ENCODE peak calls at places on chromosome 16, in five cellular contexts. One of them, this sample, is unnamed.

GRCh38 chr16:28101533-28101890 is 38.0 kb upstream of the GSG1L start:
- DNase-seq in non-pigmented ciliary epithelial cell: no peak
- DNase-seq in NAMALWA: no peak
- DNase-seq in heart right ventricle: no peak
- DNase-seq in NCI-H1092 treated with DMSO at 0.1 percent for 48 hours: no peak
- DNase-seq in this sample: no peak

GRCh38 chr16:55488306-55488705 is 9.3 kb downstream of the MMP2 start:
- DNase-seq in NAMALWA: no peak
- DNase-seq in non-pigmented ciliary epithelial cell: no peak
- DNase-seq in NCI-H1092 treated with DMSO at 0.1 percent for 48 hours: no peak
- DNase-seq in heart right ventricle: no peak
- DNase-seq in this sample: no peak

GRCh38 chr16:83911290-83911689 is 12.4 kb downstream of the MLYCD start:
- DNase-seq in NAMALWA: no peak
- DNase-seq in NCI-H1092 treated with DMSO at 0.1 percent for 48 hours: no peak
- DNase-seq in non-pigmented ciliary epithelial cell: no peak
- DNase-seq in heart right ventricle: no peak
- DNase-seq in this sample: no peak

GRCh38 chr16:66741971-66742396 is 9.4 kb downstream of the DYNC1LI2 start:
- DNase-seq in NCI-H1092 treated with DMSO at 0.1 percent for 48 hours: no peak
- DNase-seq in NAMALWA: no peak
- DNase-seq in non-pigmented ciliary epithelial cell: no peak
- DNase-seq in heart right ventricle: peak
- DNase-seq in this sample: no peak

GRCh38 chr16:19861811-19862327 is 22.8 kb downstream of the GPRC5B start:
- DNase-seq in NAMALWA: no peak
- DNase-seq in heart right ventricle: no peak
- DNase-seq in non-pigmented ciliary epithelial cell: no peak
- DNase-seq in NCI-H1092 treated with DMSO at 0.1 percent for 48 hours: no peak
- DNase-seq in this sample: no peak

GRCh38 chr16:28168991-28169554 is 42.7 kb downstream of the XPO6 start:
- DNase-seq in NAMALWA: no peak
- DNase-seq in heart right ventricle: no peak
- DNase-seq in non-pigmented ciliary epithelial cell: no peak
- DNase-seq in NCI-H1092 treated with DMSO at 0.1 percent for 48 hours: no peak
- DNase-seq in this sample: no peak

GRCh38 chr16:88692861-88693260 is 6.6 kb upstream of the SNAI3 start:
- DNase-seq in non-pigmented ciliary epithelial cell: no peak
- DNase-seq in NCI-H1092 treated with DMSO at 0.1 percent for 48 hours: no peak
- DNase-seq in NAMALWA: no peak
- DNase-seq in heart right ventricle: no peak
- DNase-seq in this sample: no peak

GRCh38 chr16:24539850-24540484 is 601 bp downstream of the RBBP6 start:
- DNase-seq in non-pigmented ciliary epithelial cell: no peak
- DNase-seq in heart right ventricle: peak
- DNase-seq in NAMALWA: no peak
- DNase-seq in NCI-H1092 treated with DMSO at 0.1 percent for 48 hours: peak
- DNase-seq in this sample: no peak

GRCh38 chr16:73050115-73051099 is 2.5 kb upstream of the ZFHX3 start:
- DNase-seq in NAMALWA: no peak
- DNase-seq in heart right ventricle: no peak
- DNase-seq in non-pigmented ciliary epithelial cell: no peak
- DNase-seq in NCI-H1092 treated with DMSO at 0.1 percent for 48 hours: peak
- DNase-seq in this sample: no peak

GRCh38 chr16:57781349-57781740 is 20.9 kb downstream of the KIFC3 start:
- DNase-seq in NCI-H1092 treated with DMSO at 0.1 percent for 48 hours: no peak
- DNase-seq in NAMALWA: no peak
- DNase-seq in non-pigmented ciliary epithelial cell: no peak
- DNase-seq in heart right ventricle: no peak
- DNase-seq in this sample: no peak

GRCh38 chr16:31141489-31142108 is 6.1 kb upstream of the PRSS8 start:
- DNase-seq in NAMALWA: no peak
- DNase-seq in heart right ventricle: no peak
- DNase-seq in NCI-H1092 treated with DMSO at 0.1 percent for 48 hours: no peak
- DNase-seq in non-pigmented ciliary epithelial cell: peak
- DNase-seq in this sample: peak

GRCh38 chr16:28898266-28898665 is 20.0 kb downstream of the ATP2A1 start:
- DNase-seq in NAMALWA: no peak
- DNase-seq in non-pigmented ciliary epithelial cell: no peak
- DNase-seq in NCI-H1092 treated with DMSO at 0.1 percent for 48 hours: no peak
- DNase-seq in heart right ventricle: no peak
- DNase-seq in this sample: no peak

GRCh38 chr16:51569204-51569911 is 418.3 kb upstream of the SALL1 start:
- DNase-seq in non-pigmented ciliary epithelial cell: no peak
- DNase-seq in heart right ventricle: no peak
- DNase-seq in NCI-H1092 treated with DMSO at 0.1 percent for 48 hours: no peak
- DNase-seq in NAMALWA: peak
- DNase-seq in this sample: no peak

GRCh38 chr16:67539271-67539670 is 10.6 kb downstream of the RIPOR1 start:
- DNase-seq in NAMALWA: no peak
- DNase-seq in non-pigmented ciliary epithelial cell: no peak
- DNase-seq in heart right ventricle: no peak
- DNase-seq in NCI-H1092 treated with DMSO at 0.1 percent for 48 hours: no peak
- DNase-seq in this sample: no peak

GRCh38 chr16:77938913-77939312 is 83.4 kb upstream of the CLEC3A start:
- DNase-seq in heart right ventricle: no peak
- DNase-seq in non-pigmented ciliary epithelial cell: no peak
- DNase-seq in NCI-H1092 treated with DMSO at 0.1 percent for 48 hours: no peak
- DNase-seq in NAMALWA: no peak
- DNase-seq in this sample: no peak

GRCh38 chr16:12612598-12613101 is 191.0 kb downstream of the CPPED1 start:
- DNase-seq in heart right ventricle: no peak
- DNase-seq in NCI-H1092 treated with DMSO at 0.1 percent for 48 hours: no peak
- DNase-seq in non-pigmented ciliary epithelial cell: no peak
- DNase-seq in NAMALWA: no peak
- DNase-seq in this sample: no peak

GRCh38 chr16:70788668-70789161 is 12.2 kb downstream of the VAC14 start:
- DNase-seq in heart right ventricle: no peak
- DNase-seq in NCI-H1092 treated with DMSO at 0.1 percent for 48 hours: no peak
- DNase-seq in non-pigmented ciliary epithelial cell: peak
- DNase-seq in NAMALWA: no peak
- DNase-seq in this sample: no peak

GRCh38 chr16:89001117-89002027 is 24.4 kb upstream of the CBFA2T3 start:
- DNase-seq in heart right ventricle: no peak
- DNase-seq in NCI-H1092 treated with DMSO at 0.1 percent for 48 hours: no peak
- DNase-seq in NAMALWA: no peak
- DNase-seq in non-pigmented ciliary epithelial cell: no peak
- DNase-seq in this sample: no peak

GRCh38 chr16:27544671-27545070 is 5.0 kb downstream of the GTF3C1 start:
- DNase-seq in heart right ventricle: no peak
- DNase-seq in NCI-H1092 treated with DMSO at 0.1 percent for 48 hours: no peak
- DNase-seq in NAMALWA: no peak
- DNase-seq in non-pigmented ciliary epithelial cell: no peak
- DNase-seq in this sample: no peak

GRCh38 chr16:75580-76501 is 2.2 kb upstream of the MPG start:
- DNase-seq in NCI-H1092 treated with DMSO at 0.1 percent for 48 hours: no peak
- DNase-seq in NAMALWA: peak
- DNase-seq in heart right ventricle: peak
- DNase-seq in non-pigmented ciliary epithelial cell: no peak
- DNase-seq in this sample: no peak

GRCh38 chr16:85133290-85133599 is 21.0 kb upstream of the CIBAR2 start:
- DNase-seq in NCI-H1092 treated with DMSO at 0.1 percent for 48 hours: no peak
- DNase-seq in non-pigmented ciliary epithelial cell: no peak
- DNase-seq in heart right ventricle: no peak
- DNase-seq in NAMALWA: no peak
- DNase-seq in this sample: no peak

GRCh38 chr16:15807603-15808009 is 49.2 kb downstream of the MYH11 start:
- DNase-seq in non-pigmented ciliary epithelial cell: no peak
- DNase-seq in NAMALWA: no peak
- DNase-seq in heart right ventricle: peak
- DNase-seq in NCI-H1092 treated with DMSO at 0.1 percent for 48 hours: no peak
- DNase-seq in this sample: no peak

GRCh38 chr16:551210-551609 is 9.0 kb upstream of the PRR35 start:
- DNase-seq in NAMALWA: no peak
- DNase-seq in heart right ventricle: no peak
- DNase-seq in non-pigmented ciliary epithelial cell: no peak
- DNase-seq in NCI-H1092 treated with DMSO at 0.1 percent for 48 hours: no peak
- DNase-seq in this sample: no peak

GRCh38 chr16:83689385-83689831 is 118.4 kb upstream of the HSBP1 start:
- DNase-seq in NCI-H1092 treated with DMSO at 0.1 percent for 48 hours: no peak
- DNase-seq in heart right ventricle: peak
- DNase-seq in non-pigmented ciliary epithelial cell: peak
- DNase-seq in NAMALWA: no peak
- DNase-seq in this sample: peak

GRCh38 chr16:59701987-59702386 is 967.9 kb upstream of the GOT2 start:
- DNase-seq in non-pigmented ciliary epithelial cell: no peak
- DNase-seq in heart right ventricle: no peak
- DNase-seq in NAMALWA: no peak
- DNase-seq in NCI-H1092 treated with DMSO at 0.1 percent for 48 hours: no peak
- DNase-seq in this sample: no peak

GRCh38 chr16:2467301-2468141 is 3.6 kb upstream of the NTN3 start:
- DNase-seq in heart right ventricle: peak
- DNase-seq in NCI-H1092 treated with DMSO at 0.1 percent for 48 hours: peak
- DNase-seq in non-pigmented ciliary epithelial cell: no peak
- DNase-seq in NAMALWA: peak
- DNase-seq in this sample: no peak

GRCh38 chr16:59478806-59479205 is 744.7 kb upstream of the GOT2 start:
- DNase-seq in NCI-H1092 treated with DMSO at 0.1 percent for 48 hours: no peak
- DNase-seq in NAMALWA: no peak
- DNase-seq in non-pigmented ciliary epithelial cell: no peak
- DNase-seq in heart right ventricle: no peak
- DNase-seq in this sample: peak

GRCh38 chr16:85556456-85557082 is 56.6 kb upstream of the GSE1 start:
- DNase-seq in non-pigmented ciliary epithelial cell: no peak
- DNase-seq in NAMALWA: peak
- DNase-seq in NCI-H1092 treated with DMSO at 0.1 percent for 48 hours: no peak
- DNase-seq in heart right ventricle: peak
- DNase-seq in this sample: no peak

GRCh38 chr16:3959148-3959547 is 78.6 kb upstream of the CREBBP start:
- DNase-seq in NCI-H1092 treated with DMSO at 0.1 percent for 48 hours: no peak
- DNase-seq in NAMALWA: no peak
- DNase-seq in heart right ventricle: no peak
- DNase-seq in non-pigmented ciliary epithelial cell: no peak
- DNase-seq in this sample: no peak

GRCh38 chr16:4316732-4317461 is 1.0 kb downstream of the GLIS2 start:
- DNase-seq in NCI-H1092 treated with DMSO at 0.1 percent for 48 hours: peak
- DNase-seq in NAMALWA: no peak
- DNase-seq in heart right ventricle: no peak
- DNase-seq in non-pigmented ciliary epithelial cell: no peak
- DNase-seq in this sample: no peak

GRCh38 chr16:1183235-1183907 is 30.5 kb downstream of the CACNA1H start:
- DNase-seq in heart right ventricle: peak
- DNase-seq in NAMALWA: no peak
- DNase-seq in NCI-H1092 treated with DMSO at 0.1 percent for 48 hours: no peak
- DNase-seq in non-pigmented ciliary epithelial cell: no peak
- DNase-seq in this sample: no peak